ENCODE peak calls at places on chromosomes 4 and X, in five cellular contexts. H is H1, O is HepG2, F is K562, M is GM12878. I is an unnamed sample.

GRCh38 chr4:184383497-184384055 is 90.8 kb downstream of the IRF2 start:
- DNase-seq in F (no peak), M (no peak), O (peak; percentile 27), H (no peak), I (peak; percentile 24)

GRCh38 chr4:31146366-31146765 is 426.2 kb downstream of the PCDH7 start:
- DNase-seq in F (no peak), M (no peak), H (no peak), O (no peak), I (no peak)

GRCh38 chrX:15815779-15816452 is 25.6 kb downstream of the ZRSR2 start:
- DNase-seq in M (peak; percentile 8), O (peak; percentile 5), F (peak; percentile 16), H (no peak), I (peak; percentile 3)

GRCh38 chr4:6383929-6384328 is 88.5 kb downstream of the PPP2R2C start:
- DNase-seq in O (no peak), H (no peak), F (no peak), M (no peak), I (no peak)

GRCh38 chrX:35251229-35251628 is 308.6 kb downstream of the FAM47B start:
- DNase-seq in F (no peak), H (no peak), O (no peak), M (no peak), I (no peak)

GRCh38 chrX:78375894-78376293 is 48.5 kb upstream of the CYSLTR1 start:
- DNase-seq in O (no peak), H (no peak), F (no peak), M (no peak), I (no peak)

GRCh38 chr4:26022346-26022891 is 108.4 kb downstream of the SMIM20 start:
- DNase-seq in M (no peak), O (peak; percentile 73), F (no peak), H (no peak), I (no peak)

GRCh38 chr4:165131247-165131832 is 18.7 kb upstream of the TMEM192 start:
- DNase-seq in F (peak; percentile 52), H (peak; percentile 96), O (peak; percentile 57), M (peak; percentile 41), I (peak; percentile 46)

GRCh38 chr4:3256230-3257124 is 7.5 kb downstream of the MSANTD1 start:
- DNase-seq in H (peak; percentile 30), F (no peak), M (no peak), O (no peak), I (no peak)

GRCh38 chr4:92060333-92060732 is 243.4 kb upstream of the GRID2 start:
- DNase-seq in H (no peak), F (no peak), O (no peak), M (no peak), I (no peak)

GRCh38 chr4:128334256-128334655 is 46.6 kb upstream of the PGRMC2 start:
- DNase-seq in F (peak; percentile 45), M (no peak), H (no peak), O (no peak), I (no peak)

GRCh38 chr4:80374180-80374579 is 38.6 kb downstream of the CFAP299 start:
- DNase-seq in H (no peak), O (no peak), M (no peak), F (no peak), I (no peak)

GRCh38 chrX:104419926-104420325 is 146.1 kb upstream of the IL1RAPL2 start:
- DNase-seq in M (no peak), O (no peak), F (no peak), H (no peak), I (no peak)

GRCh38 chr4:1549638-1550035 is 134.5 kb downstream of the FAM53A start:
- DNase-seq in H (no peak), O (no peak), F (no peak), M (no peak), I (no peak)

GRCh38 chrX:139804482-139804881 is 96.5 kb upstream of the MCF2 start:
- DNase-seq in H (no peak), M (no peak), F (no peak), O (no peak), I (no peak)

GRCh38 chrX:10722804-10723364 is 102.5 kb upstream of the MID1 start:
- DNase-seq in M (no peak), H (peak; percentile 76), F (peak; percentile 49), O (no peak), I (peak; percentile 10)

GRCh38 chrX:41389311-41389888 is 55.4 kb downstream of the DDX3X start:
- DNase-seq in M (no peak), F (no peak), H (no peak), O (peak; percentile 81), I (no peak)

GRCh38 chr4:68038272-68038671 is 75.0 kb upstream of the TMPRSS11A start:
- DNase-seq in H (no peak), F (no peak), M (no peak), O (no peak), I (no peak)

GRCh38 chr4:153731239-153731638 is 28.6 kb downstream of the RNF175 start:
- DNase-seq in F (no peak), O (no peak), M (no peak), H (no peak), I (no peak)

GRCh38 chr4:55158957-55159356 is 33.6 kb upstream of the KDR start:
- DNase-seq in M (no peak), O (no peak), F (no peak), H (no peak), I (no peak)

GRCh38 chrX:18664947-18665346 is 7.0 kb downstream of the RS1 start:
- DNase-seq in H (no peak), O (no peak), F (no peak), M (no peak), I (no peak)

GRCh38 chr4:2811830-2812599 is 19.1 kb downstream of the SH3BP2 start:
- DNase-seq in M (peak; percentile 40), H (no peak), O (peak; percentile 59), F (no peak), I (peak; percentile 16)

GRCh38 chr4:70913947-70914445 is 11.8 kb downstream of the MOB1B start:
- DNase-seq in F (no peak), H (no peak), M (no peak), O (no peak), I (no peak)

GRCh38 chr4:7206856-7207567 is 14.7 kb downstream of the SORCS2 start:
- DNase-seq in M (no peak), O (no peak), F (peak; percentile 60), H (no peak), I (no peak)

GRCh38 chr4:93947318-93947717 is 118.8 kb downstream of the ATOH1 start:
- DNase-seq in F (no peak), O (no peak), M (no peak), H (no peak), I (no peak)

GRCh38 chr4:105666693-105667092 is 41.8 kb downstream of the INTS12 start:
- DNase-seq in H (no peak), O (no peak), F (peak; percentile 7), M (no peak), I (no peak)

GRCh38 chrX:50497067-50497466 is 26.4 kb upstream of the DGKK start:
- DNase-seq in O (no peak), F (no peak), H (no peak), M (no peak), I (no peak)

GRCh38 chrX:50492720-50493119 is 22.1 kb upstream of the DGKK start:
- DNase-seq in F (no peak), O (no peak), H (no peak), M (no peak), I (no peak)

GRCh38 chrX:50495616-50496015 is 25.0 kb upstream of the DGKK start:
- DNase-seq in O (no peak), F (no peak), M (no peak), H (no peak), I (no peak)
- TF ChIP-seq SRF in O (no peak), F (no peak), M (no peak), H (no peak), I (no peak)

GRCh38 chrX:114584434-114584943 is 603 bp downstream of the HTR2C start:
- DNase-seq in H (peak; percentile 63), M (no peak), O (no peak), F (no peak), I (no peak)
- H3K4me2 ChIP-seq in H (peak overlapping the region; percentile 91), M (no peak overlapping the region), O (no peak overlapping the region), F (no peak overlapping the region), I (no peak overlapping the region)

DNA sequence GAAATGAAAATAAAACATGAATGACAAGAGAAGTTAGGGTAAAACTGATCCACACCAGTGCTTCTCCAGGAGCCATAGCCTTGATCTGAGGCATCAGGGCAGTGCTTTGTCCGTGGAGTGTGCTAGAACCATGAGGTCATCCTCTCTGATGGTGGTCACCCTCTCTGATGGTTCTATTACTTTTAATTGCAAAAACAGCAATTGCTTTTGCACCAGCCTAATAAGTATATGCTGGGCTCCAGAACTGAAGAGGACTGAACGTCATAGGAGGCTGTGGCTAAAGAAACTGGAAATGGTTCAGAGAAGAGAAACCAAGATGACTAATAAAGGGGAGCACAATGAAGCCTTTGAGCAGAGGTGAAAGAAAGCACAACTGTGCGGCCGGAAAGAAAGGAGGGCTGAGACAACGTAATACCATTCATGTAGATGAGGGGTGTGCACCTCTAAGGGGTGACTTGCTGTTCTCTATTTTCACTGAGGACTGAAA is 17.0 kb upstream of the TMEM154 start:
- DNase-seq in M (peak; percentile 98), F (no peak), O (peak; percentile 63), H (no peak), I (peak; percentile 54)
- TF ChIP-seq SRF in M (peak; percentile 6), F (no peak), O (no peak), H (no peak), I (no peak)

GRCh38 chr4:53924333-53925049 is 139.9 kb downstream of the CHIC2 start:
- DNase-seq in O (no peak), M (no peak), H (no peak), F (no peak), I (no peak)
- H3K4me2 ChIP-seq in O (no peak overlapping the region), M (no peak overlapping the region), H (no peak overlapping the region), F (no peak overlapping the region), I (no peak overlapping the region)

GRCh38 chr4:10036926-10037325 is 15.6 kb upstream of the SLC2A9 start:
- DNase-seq in F (no peak), H (no peak), O (no peak), M (no peak), I (no peak)

GRCh38 chr4:10045481-10045880 is 24.2 kb upstream of the SLC2A9 start:
- DNase-seq in M (no peak), H (no peak), F (no peak), O (peak; percentile 93), I (peak; percentile 80)

GRCh38 chr4:10035130-10035529 is 13.8 kb upstream of the SLC2A9 start:
- DNase-seq in O (no peak), M (no peak), F (no peak), H (no peak), I (no peak)

GRCh38 chr4:10041036-10041435 is 19.7 kb upstream of the SLC2A9 start:
- DNase-seq in F (no peak), M (no peak), H (no peak), O (no peak), I (no peak)

GRCh38 chr4:10040049-10040892 is 19.0 kb upstream of the SLC2A9 start:
- DNase-seq in H (no peak), O (no peak), F (no peak), M (no peak), I (no peak)
- TF ChIP-seq SRF in H (no peak), O (no peak), F (no peak), M (no peak), I (no peak)

I was measured in HCT116.